ENCODE peak calls at places on chromosomes 13 and 19, in four cellular contexts. S, M, E and B are unnamed samples.

GRCh38 chr13:75480691-75481175 is 1.2 kb downstream of the TBC1D4 start:
- DNase-seq in S (peak; percentile 83), M (peak; percentile 73), E (peak; percentile 69), B (peak; percentile 63)

GRCh38 chr13:43167058-43167457 is 143.7 kb downstream of the DNAJC15 start:
- DNase-seq in S (no peak), M (no peak), E (no peak), B (no peak)

GRCh38 chr13:99974939-99975561 is 3.5 kb upstream of the ZIC5 start:
- DNase-seq in S (no peak), M (no peak), E (no peak), B (no peak)

GRCh38 chr19:34430738-34431625 is 2.8 kb downstream of the UBA2 start:
- DNase-seq in S (no peak), M (no peak), E (no peak), B (peak; percentile 72)

GRCh38 chr19:41904118-41904870 is 21.3 kb downstream of the ARHGEF1 start:
- DNase-seq in S (peak; percentile 93), M (peak; percentile 90), E (no peak), B (no peak)

GRCh38 chr13:102769679-102770078 is 3.9 kb downstream of the TEX30 start:
- DNase-seq in S (no peak), M (no peak), E (no peak), B (peak; percentile 31)

GRCh38 chr19:49579947-49580263 is 451 bp downstream of the NOSIP start:
- DNase-seq in S (no peak), M (no peak), E (no peak), B (no peak)

GRCh38 chr19:38173324-38174041 is 50.5 kb downstream of the DPF1 start:
- DNase-seq in S (no peak), M (no peak), E (no peak), B (peak; percentile 61)

GRCh38 chr13:30846311-30846710 is 59.8 kb upstream of the MEDAG start:
- DNase-seq in S (no peak), M (no peak), E (no peak), B (peak; percentile 67)

GRCh38 chr19:21084343-21084742 is 2.3 kb downstream of the ZNF714 start:
- DNase-seq in S (no peak), M (no peak), E (no peak), B (peak; percentile 88)

GRCh38 chr13:40306817-40307216 is 359.6 kb downstream of the FOXO1 start:
- DNase-seq in S (no peak), M (no peak), E (no peak), B (peak; percentile 38)

GRCh38 chr13:108915634-108916497 is 286.5 kb downstream of the MYO16 start:
- DNase-seq in S (peak; percentile 90), M (peak; percentile 93), E (peak; percentile 78), B (peak; percentile 98)

GRCh38 chr13:28147489-28147888 is 9.1 kb downstream of the PAN3 start:
- DNase-seq in S (no peak), M (no peak), E (no peak), B (peak; percentile 38)

GRCh38 chr19:38975861-38976271 is 324 bp upstream of the FBXO17 start:
- DNase-seq in S (no peak), M (peak; percentile 35), E (peak; percentile 76), B (peak; percentile 49)

GRCh38 chr13:97976551-97977375 is 23.3 kb downstream of the IPO5 start:
- DNase-seq in S (peak; percentile 96), M (no peak), E (no peak), B (no peak)

DNA sequence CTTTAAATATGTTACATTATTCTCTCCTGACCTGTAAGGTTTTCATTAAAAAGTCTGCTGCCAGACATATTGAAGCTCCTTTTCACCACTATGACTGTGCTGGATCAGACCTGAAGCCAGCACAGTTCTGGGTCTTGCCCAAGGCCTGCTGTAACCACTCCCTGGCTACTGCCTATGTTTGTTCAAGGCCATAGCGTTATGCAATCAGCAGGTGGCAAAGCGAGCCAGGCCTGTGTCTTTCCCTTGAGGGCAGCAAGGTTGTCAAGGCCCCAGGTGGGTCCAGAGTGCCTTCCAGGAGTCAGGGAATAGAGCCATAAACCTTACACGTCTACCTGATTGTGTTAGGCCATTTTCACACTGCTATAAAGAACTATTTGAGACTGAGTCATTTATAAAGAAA is 496.8 kb upstream of the PCDH9 start:
- DNase-seq in S (no peak), M (no peak), E (no peak), B (no peak)
- TF ChIP-seq CTCF in S (no peak), M (no peak), E (no peak), B (no peak)

DNA sequence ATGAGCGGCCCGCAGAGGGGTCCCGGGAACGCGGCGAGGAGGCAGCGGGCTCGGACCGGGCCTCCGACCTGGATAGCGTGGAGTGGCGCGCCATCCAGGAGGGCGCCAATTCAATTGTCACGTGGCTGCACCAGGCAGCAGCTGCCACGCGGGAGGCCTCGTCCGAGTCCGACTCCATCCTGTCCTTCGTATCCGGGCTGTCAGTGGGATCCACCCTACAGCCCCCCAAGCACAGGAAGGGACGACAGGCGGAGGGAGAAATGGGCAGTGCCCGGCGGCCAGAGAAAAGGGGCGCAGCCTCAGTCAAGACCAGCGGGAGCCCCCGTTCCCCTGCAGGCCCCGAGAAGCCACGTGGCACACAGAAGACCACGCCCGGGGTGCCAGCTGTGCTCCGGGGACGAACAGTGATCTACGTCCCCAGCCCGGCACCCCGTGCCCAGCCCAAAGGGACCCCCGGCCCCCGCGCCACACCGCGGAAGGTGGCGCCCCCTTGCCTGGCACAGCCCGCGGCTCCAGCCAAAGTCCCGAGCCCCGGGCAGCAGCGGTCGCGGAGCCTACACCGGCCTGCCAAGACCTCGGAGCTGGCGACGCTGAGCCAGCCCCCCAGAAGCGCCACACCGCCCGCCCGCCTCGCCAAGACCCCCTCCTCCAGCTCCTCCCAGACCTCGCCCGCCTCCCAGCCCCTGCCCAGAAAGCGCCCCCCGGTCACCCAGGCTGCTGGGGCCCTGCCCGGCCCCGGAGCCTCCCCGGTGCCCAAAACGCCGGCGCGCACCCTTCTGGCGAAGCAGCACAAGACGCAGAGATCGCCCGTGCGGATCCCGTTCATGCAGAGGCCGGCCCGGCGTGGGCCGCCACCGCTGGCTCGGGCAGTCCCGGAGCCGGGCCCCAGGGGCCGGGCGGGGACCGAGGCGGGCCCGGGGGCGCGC is 10.5 kb downstream of the C19orf25 start:
- DNase-seq in S (no peak), M (no peak), E (no peak), B (peak; percentile 49)
- H3K4me3 ChIP-seq in S (no peak overlapping the region), M (no peak overlapping the region), E (no peak overlapping the region), B (no peak overlapping the region)

GRCh38 chr13:91078093-91078679 is 269.3 kb upstream of the MIR17HG start:
- DNase-seq in S (no peak), M (no peak), E (no peak), B (no peak)
- TF ChIP-seq CTCF in S (peak; percentile 30), M (peak; percentile 24), E (no peak), B (peak; percentile 20)

GRCh38 chr13:49914947-49915346 is 21.2 kb downstream of the SPRYD7 start:
- DNase-seq in S (no peak), M (no peak), E (no peak), B (no peak)
- H3K4me3 ChIP-seq in S (no peak overlapping the region), M (no peak overlapping the region), E (no peak overlapping the region), B (no peak overlapping the region)

DNA sequence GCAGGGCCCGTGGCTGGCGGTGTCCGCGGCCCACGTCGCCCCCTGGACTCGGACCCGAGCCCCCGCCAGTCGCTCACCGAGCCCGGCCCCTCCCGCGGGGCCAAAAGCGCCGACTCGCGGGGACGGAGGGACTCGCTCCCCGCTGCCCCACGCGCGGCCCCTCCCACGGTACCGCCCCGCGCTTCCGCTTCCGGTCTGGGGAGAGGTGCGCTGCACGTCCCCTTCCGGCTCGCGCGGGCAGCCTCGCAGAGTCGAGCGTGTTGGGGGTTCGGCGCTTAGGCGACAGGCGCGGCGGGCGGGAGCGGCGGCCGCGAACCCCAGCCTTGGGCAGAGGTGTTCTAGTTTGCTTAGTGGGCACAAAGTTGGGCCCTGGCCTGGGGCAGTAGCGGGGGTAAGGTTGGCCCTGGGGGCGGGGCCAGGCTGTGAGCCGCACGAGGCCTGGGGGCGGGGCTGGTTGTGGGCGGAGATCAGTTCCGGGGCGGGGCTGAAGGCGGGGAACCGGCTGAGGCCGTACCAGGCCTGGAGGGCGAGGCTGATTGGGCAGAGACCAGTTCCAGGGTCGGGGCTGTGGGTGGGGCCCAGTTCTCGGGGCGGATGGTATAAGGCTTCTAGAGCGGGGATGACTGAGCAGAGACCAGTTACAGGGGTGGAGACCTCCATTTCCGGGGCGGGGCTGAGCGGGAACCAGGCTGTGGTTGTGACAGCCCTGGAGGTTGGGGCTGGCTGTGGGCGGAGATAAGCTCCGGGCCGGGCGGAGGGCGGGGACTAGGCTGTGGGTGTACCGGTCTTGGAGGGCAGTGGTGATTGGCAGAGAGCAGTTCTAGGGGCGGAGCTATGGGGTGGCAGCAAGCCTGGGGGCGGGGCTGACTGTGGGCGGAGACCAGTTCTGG is at the start of the genes MBD3L1 and ZNF558:
- DNase-seq in S (peak; percentile 100), M (peak; percentile 99), E (peak; percentile 99), B (peak; percentile 94)
- TF ChIP-seq CTCF in S (peak; percentile 50), M (peak; percentile 16), E (peak; percentile 52), B (no peak)

GRCh38 chr19:45955905-45956608 is 17.6 kb downstream of the NOVA2 start:
- DNase-seq in S (no peak), M (no peak), E (no peak), B (no peak)

GRCh38 chr19:45954132-45954531 is 19.5 kb downstream of the NOVA2 start:
- DNase-seq in S (no peak), M (no peak), E (no peak), B (no peak)

GRCh38 chr19:45953676-45954075 is 20.0 kb downstream of the NOVA2 start:
- DNase-seq in S (no peak), M (no peak), E (no peak), B (no peak)

GRCh38 chr19:45952341-45952690 is 21.3 kb downstream of the NOVA2 start:
- DNase-seq in S (no peak), M (no peak), E (no peak), B (no peak)

DNA sequence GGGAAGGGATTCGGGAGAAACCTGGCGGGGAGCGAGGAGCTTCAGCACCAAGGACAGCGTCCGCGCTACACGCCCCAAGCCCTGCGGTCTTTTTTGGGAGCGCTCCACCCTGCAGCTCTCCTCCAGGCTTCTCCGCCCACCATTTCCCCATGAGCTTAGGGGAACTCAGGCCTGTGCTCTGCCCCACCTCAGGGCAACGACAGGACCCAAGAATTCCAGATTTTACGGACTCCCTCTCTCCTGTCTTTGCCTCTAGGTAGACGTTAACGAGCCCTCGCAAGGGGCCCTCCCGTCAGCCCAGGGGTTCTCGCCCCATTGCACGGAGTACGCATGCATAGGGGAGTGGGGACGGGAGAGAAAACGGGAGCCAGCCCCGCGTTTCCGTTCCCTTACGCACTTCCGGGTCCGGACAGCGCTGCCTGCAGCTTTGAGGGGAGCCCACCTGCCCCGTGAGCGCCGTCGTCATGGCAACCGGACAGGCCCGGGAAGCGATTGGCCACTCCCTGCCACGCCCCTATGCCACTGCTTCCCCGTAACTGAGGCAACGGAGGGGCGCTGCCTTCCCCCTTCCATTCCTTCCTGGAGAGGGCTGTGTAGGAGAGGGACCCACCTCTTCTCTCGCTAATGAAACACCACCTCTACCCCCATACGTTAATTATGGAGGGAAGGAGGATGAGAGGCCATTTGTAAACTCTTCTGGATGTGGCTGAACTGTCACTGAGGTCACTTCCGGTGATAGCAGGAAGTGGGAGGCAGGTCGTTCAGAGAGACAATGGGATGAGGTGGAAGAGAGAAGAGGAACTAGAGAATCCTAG is 20.8 kb downstream of the NOVA2 start:
- DNase-seq in S (no peak), M (no peak), E (peak; percentile 64), B (peak; percentile 50)
- H3K4me3 ChIP-seq in S (no peak overlapping the region), M (no peak overlapping the region), E (no peak overlapping the region), B (no peak overlapping the region)